ENCODE peak calls at places on chromosome 9, in six cellular contexts. Z is A549, Q is WTC11, X is HepG2, C is H1, K is K562. J is an unnamed sample.

GRCh38 chr9:8362250-8362649 is 562.7 kb upstream of the DMAC1 start:
- DNase-seq in Z (no peak), Q (no peak), X (no peak), C (no peak), K (no peak), J (no peak)

GRCh38 chr9:114448706-114449105 is 56.6 kb downstream of the WHRN start:
- DNase-seq in Z (no peak), Q (no peak), X (no peak), C (no peak), K (no peak), J (no peak)

GRCh38 chr9:137965177-137965795 is 87.7 kb downstream of the CACNA1B start:
- DNase-seq in Z (no peak), Q (no peak), X (no peak), C (no peak), K (no peak), J (no peak)

GRCh38 chr9:133513214-133514088 is 11.3 kb downstream of the MYMK start:
- DNase-seq in Z (no peak), Q (no peak), X (no peak), C (no peak), K (no peak), J (no peak)

GRCh38 chr9:93967020-93967803 is 12.1 kb upstream of the BARX1 start:
- DNase-seq in Z (no peak), Q (no peak), X (no peak), C (no peak), K (no peak), J (no peak)

GRCh38 chr9:70496244-70496643 is 81.8 kb upstream of the KLF9 start:
- DNase-seq in Z (no peak), Q (no peak), X (no peak), C (no peak), K (no peak), J (no peak)

GRCh38 chr9:87673446-87674109 is 52.3 kb upstream of the CTSL start:
- DNase-seq in Z (no peak), Q (no peak), X (no peak), C (no peak), K (no peak), J (no peak)

GRCh38 chr9:114281421-114282103 is 41.3 kb upstream of the ORM1 start:
- DNase-seq in Z (peak), Q (peak), X (no peak), C (no peak), K (no peak), J (no peak)

GRCh38 chr9:80437825-80438224 is 866.1 kb downstream of the TLE4 start:
- DNase-seq in Z (no peak), Q (no peak), X (no peak), C (no peak), K (no peak), J (no peak)

GRCh38 chr9:131618071-131618479 is 72.8 kb downstream of the PRRT1B start:
- DNase-seq in Z (no peak), Q (no peak), X (peak), C (no peak), K (no peak), J (peak)

GRCh38 chr9:134730761-134731496 is 89.3 kb downstream of the COL5A1 start:
- DNase-seq in Z (no peak), Q (no peak), X (no peak), C (no peak), K (no peak), J (no peak)

DNA sequence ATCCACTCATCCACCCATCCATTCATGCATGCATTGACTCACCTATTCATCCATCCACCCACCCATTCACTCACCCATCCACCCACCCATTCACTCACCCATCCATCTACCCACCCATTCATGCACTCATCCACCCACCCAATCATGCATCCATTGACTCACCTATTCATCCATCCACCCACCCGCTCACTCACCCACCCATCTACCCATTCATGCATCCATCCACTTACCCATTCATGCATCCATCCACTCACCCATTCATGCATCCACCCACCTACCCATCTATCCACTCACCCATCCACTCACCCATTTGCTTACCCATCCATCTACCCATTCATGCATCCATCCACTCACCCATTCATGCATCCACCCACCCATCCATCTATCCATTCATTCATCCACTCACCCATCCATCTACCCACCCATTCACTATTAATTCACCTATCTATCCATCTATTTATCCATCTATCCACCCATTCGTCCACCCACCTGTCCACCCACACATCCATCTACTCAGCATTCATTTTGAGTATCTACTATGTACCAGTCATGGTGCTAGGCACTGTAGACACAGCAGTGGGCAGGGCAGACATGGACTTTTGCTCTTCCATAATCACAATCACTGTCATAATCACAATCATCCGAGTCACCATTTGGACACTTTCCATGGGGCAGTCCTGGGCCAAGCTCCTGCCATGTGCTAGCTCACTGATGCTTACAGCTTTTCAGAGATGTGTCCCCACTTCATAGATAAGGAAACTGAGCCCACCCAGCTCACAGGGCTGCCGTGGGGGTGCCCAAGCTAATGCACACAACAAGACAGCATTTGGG is 34.4 kb downstream of the HMCN2 start:
- DNase-seq in Z (no peak), Q (no peak), X (no peak), C (no peak), K (no peak), J (no peak)
- TF ChIP-seq JUN in Z (no peak), Q (no peak), X (no peak), C (no peak), K (no peak), J (no peak)

DNA sequence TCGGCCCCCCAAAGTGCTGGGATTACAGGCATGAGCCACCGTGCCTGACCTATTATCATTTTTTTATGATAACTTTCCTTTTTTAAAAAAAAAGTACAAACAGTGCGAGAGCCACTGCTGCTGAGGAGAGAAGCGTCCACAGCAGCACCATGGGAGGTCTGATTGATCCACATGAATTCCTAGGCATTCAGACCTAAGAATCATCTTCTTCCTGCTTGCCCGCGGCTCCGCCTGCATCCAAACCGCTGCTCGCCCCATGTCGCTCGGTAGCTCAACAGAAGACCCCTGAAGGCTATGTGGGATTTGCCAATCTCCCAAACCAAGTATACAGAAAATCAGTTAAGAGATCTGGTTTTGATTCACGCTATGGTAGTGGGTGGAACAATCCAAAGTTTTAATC is 102.0 kb downstream of the GABBR2 start:
- DNase-seq in Z (no peak), Q (no peak), X (no peak), C (no peak), K (no peak), J (no peak)
- TF ChIP-seq JUN in Z (no peak), Q (no peak), X (no peak), C (no peak), K (no peak), J (no peak)

GRCh38 chr9:33750307-33750838 is 45.0 kb upstream of the PRSS3 start:
- DNase-seq in Z (peak), Q (peak), X (no peak), C (no peak), K (no peak), J (no peak)

GRCh38 chr9:33750839-33751339 is 44.5 kb upstream of the PRSS3 start:
- DNase-seq in Z (no peak), Q (peak), X (no peak), C (no peak), K (no peak), J (peak)

GRCh38 chr9:33752130-33752637 is 43.2 kb upstream of the PRSS3 start:
- DNase-seq in Z (peak), Q (no peak), X (peak), C (no peak), K (no peak), J (no peak)

GRCh38 chr9:33751536-33752129 is 43.7 kb upstream of the PRSS3 start:
- DNase-seq in Z (no peak), Q (no peak), X (no peak), C (no peak), K (no peak), J (no peak)

DNA sequence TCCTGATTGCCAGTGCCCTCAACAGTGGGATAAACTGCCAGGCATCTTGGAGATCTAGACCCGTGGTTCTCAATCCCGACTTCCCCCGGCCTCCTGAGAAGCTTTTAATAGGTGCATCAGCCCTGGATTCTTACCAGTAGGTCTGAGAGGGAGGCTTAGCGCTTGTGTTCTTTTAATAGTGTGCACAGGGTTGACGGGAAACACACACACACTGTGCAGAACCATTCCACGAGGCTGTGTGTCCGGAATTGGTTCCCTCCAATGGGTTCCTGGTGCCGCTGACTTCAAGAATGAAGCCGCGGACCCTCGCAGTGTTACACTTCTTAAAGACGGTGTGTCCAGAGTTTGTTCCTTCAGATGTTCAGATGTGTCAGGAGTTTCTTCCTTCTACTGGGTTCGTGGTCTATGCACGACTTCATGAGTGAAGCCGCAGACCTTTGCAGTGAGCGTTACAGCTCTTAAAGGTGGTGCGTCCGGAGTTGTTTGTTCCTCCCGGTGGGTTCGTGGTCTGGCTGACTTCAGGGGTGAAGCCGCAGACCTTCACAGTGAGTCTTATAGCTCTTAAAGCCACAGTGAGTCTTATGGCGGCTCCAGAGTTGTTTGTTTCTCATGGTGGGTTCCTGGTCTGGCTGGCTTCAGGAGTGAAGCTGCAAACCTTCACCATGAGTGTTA is 46.6 kb upstream of the PRSS3 start:
- DNase-seq in Z (no peak), Q (no peak), X (no peak), C (no peak), K (no peak), J (no peak)
- TF ChIP-seq JUN in Z (no peak), Q (no peak), X (no peak), C (no peak), K (no peak), J (no peak)

GRCh38 chr9:126614455-126615248 is 924 bp downstream of the LMX1B start:
- DNase-seq in Z (no peak), Q (peak), X (no peak), C (no peak), K (no peak), J (no peak)
- TF ChIP-seq JUN in Z (no peak), Q (no peak), X (no peak), C (no peak), K (no peak), J (no peak)

GRCh38 chr9:96523429-96523828 is 73.5 kb downstream of the HABP4 start:
- DNase-seq in Z (no peak), Q (no peak), X (no peak), C (no peak), K (no peak), J (no peak)
- TF ChIP-seq JUN in Z (no peak), Q (no peak), X (no peak), C (no peak), K (no peak), J (no peak)

DNA sequence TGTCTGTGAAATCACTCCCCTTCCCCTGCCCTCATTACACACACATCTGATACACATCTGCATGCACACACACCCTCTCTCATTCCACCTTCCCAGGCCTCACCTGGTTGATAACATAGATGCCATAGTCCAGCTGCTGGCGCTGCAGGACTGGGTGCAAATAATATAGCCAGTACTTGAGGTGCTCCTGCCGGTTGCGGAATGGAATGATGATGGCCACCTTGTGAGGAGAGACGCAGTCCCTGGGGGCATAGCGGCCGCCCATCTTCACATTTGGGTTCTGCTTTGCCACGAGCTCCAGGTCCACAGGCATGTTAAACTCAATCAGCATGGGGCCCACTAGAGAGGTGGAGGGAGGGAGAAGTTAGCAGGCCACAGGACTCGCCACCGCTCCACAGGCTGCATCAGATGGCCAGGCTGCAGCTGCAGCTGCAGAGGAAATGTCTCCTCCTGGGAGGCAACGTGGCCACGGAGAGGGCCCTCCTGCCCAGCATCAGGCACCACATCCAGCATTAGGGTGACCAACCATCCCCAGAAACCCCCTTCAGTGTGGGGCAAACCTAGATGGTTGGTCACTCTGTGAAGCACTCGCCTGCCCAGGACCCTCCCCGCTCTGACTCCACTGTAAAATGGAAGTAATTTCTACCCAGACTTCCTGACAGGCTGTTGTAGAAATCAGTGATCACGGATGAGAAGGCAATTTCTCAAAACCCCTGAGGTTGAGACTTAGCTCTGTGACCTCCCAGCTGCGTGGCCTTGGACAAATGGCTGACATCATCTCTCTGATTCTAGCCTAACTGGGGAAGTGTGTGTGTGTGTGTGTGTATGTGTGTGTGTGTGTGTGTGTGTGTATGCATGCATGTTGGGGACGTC is 31.8 kb downstream of the B4GALT1 start:
- DNase-seq in Z (no peak), Q (no peak), X (no peak), C (no peak), K (no peak), J (peak)
- TF ChIP-seq JUN in Z (no peak), Q (no peak), X (no peak), C (no peak), K (no peak), J (no peak)

J was measured in endothelial cell of umbilical vein.